ENCODE peak calls at places on chromosomes 6 and 20, in four cellular contexts. N is Peyer's patch, F is neural crest cell, P is glutamatergic neuron. J is an unnamed sample.

GRCh38 chr20:21507275-21508229 is 6.3 kb downstream of the NKX2-2 start:
- DNase-seq in P (no peak), F (no peak), N (no peak), J (no peak)

GRCh38 chr6:88704980-88705379 is 258.4 kb downstream of the RNGTT start:
- DNase-seq in N (no peak), F (no peak), P (no peak), J (no peak)

GRCh38 chr20:12847862-12848261 is 160.9 kb upstream of the SPTLC3 start:
- DNase-seq in N (no peak), F (no peak), P (no peak), J (no peak)

GRCh38 chr6:24284006-24284405 is 73.9 kb downstream of the DCDC2 start:
- DNase-seq in P (no peak), F (no peak), N (no peak), J (no peak)

GRCh38 chr6:25017932-25018581 is 82.3 kb upstream of the RIPOR2 start:
- DNase-seq in P (peak), F (peak), N (no peak), J (peak)

GRCh38 chr6:158863646-158864045 is 44.5 kb upstream of the EZR start:
- DNase-seq in N (no peak), P (no peak), F (no peak), J (no peak)

GRCh38 chr20:2820084-2820895 is 4.1 kb downstream of the TMEM239 start:
- DNase-seq in P (no peak), N (no peak), F (no peak), J (peak)

GRCh38 chr6:66496659-66497058 is 789.6 kb upstream of the EYS start:
- DNase-seq in P (no peak), F (no peak), N (no peak), J (no peak)

GRCh38 chr20:62702886-62703852 is 5.5 kb upstream of the NTSR1 start:
- DNase-seq in N (no peak), P (peak), F (no peak), J (no peak)

GRCh38 chr6:2531426-2532208 is 219.1 kb downstream of the MYLK4 start:
- DNase-seq in P (no peak), F (no peak), N (no peak), J (no peak)

GRCh38 chr20:4041748-4042411 is 26.5 kb upstream of the RNF24 start:
- DNase-seq in F (no peak), N (peak), P (no peak), J (peak)

GRCh38 chr20:6533828-6534388 is 233.6 kb upstream of the BMP2 start:
- DNase-seq in N (no peak), F (no peak), P (no peak), J (no peak)

GRCh38 chr6:21277601-21278043 is 315.9 kb upstream of the SOX4 start:
- DNase-seq in P (no peak), F (no peak), N (no peak), J (no peak)

GRCh38 chr20:59781236-59781635 is 152.2 kb downstream of the SYCP2 start:
- DNase-seq in P (no peak), F (no peak), N (no peak), J (no peak)

GRCh38 chr6:7243188-7243942 is 69.6 kb downstream of the SSR1 start:
- DNase-seq in P (no peak), F (peak), N (no peak), J (peak)

GRCh38 chr6:21468487-21468886 is 125.1 kb upstream of the SOX4 start:
- DNase-seq in F (no peak), N (no peak), P (peak), J (no peak)

GRCh38 chr6:21800948-21801438 is 207.4 kb downstream of the SOX4 start:
- DNase-seq in F (no peak), P (peak), N (no peak), J (no peak)

GRCh38 chr6:115891111-115891669 is 169.5 kb downstream of the FRK start:
- DNase-seq in N (no peak), P (no peak), F (no peak), J (no peak)

GRCh38 chr6:109174911-109175310 is 79.6 kb downstream of the CEP57L1 start:
- DNase-seq in F (no peak), P (no peak), N (no peak), J (no peak)

GRCh38 chr6:44653761-44654218 is 266.3 kb downstream of the CDC5L start:
- DNase-seq in P (no peak), N (no peak), F (no peak), J (no peak)

GRCh38 chr6:19538086-19538485 is 299.1 kb upstream of the ID4 start:
- DNase-seq in F (no peak), P (no peak), N (peak), J (peak)

GRCh38 chr6:142400495-142400894 is 98.7 kb downstream of the ADGRG6 start:
- DNase-seq in N (no peak), P (no peak), F (no peak), J (no peak)

GRCh38 chr6:166955865-166956443 is 396 bp downstream of the RNASET2 start:
- DNase-seq in P (no peak), N (no peak), F (no peak), J (peak)

GRCh38 chr20:45917790-45918141 is 5.8 kb upstream of the PLTP start:
- DNase-seq in F (no peak), P (no peak), N (no peak), J (no peak)

GRCh38 chr20:23224806-23225205 is 125.8 kb upstream of the NXT1 start:
- DNase-seq in N (no peak), F (no peak), P (no peak), J (no peak)

GRCh38 chr6:29679962-29680361 is 990 bp downstream of the ZFP57 start:
- DNase-seq in F (no peak), N (no peak), P (no peak), J (no peak)

GRCh38 chr6:36284359-36284758 is 14.5 kb downstream of the PNPLA1 start:
- DNase-seq in P (no peak), N (no peak), F (no peak), J (no peak)

GRCh38 chr6:36285797-36286196 is 15.9 kb downstream of the PNPLA1 start:
- DNase-seq in N (no peak), P (no peak), F (no peak), J (no peak)

GRCh38 chr6:36283608-36284007 is 13.7 kb downstream of the PNPLA1 start:
- DNase-seq in F (no peak), N (no peak), P (no peak), J (no peak)

GRCh38 chr6:36286858-36287257 is 17.0 kb downstream of the PNPLA1 start:
- DNase-seq in F (no peak), N (no peak), P (no peak), J (no peak)

GRCh38 chr6:36285187-36285612 is 15.3 kb downstream of the PNPLA1 start:
- DNase-seq in P (peak), N (no peak), F (peak), J (no peak)
- TF ChIP-seq CTCF in P (no peak), N (no peak), F (no peak), J (no peak)

GRCh38 chr6:126252154-126252553 is 87.8 kb upstream of the CENPW start:
- DNase-seq in P (no peak), F (no peak), N (no peak), J (no peak)
- TF ChIP-seq CTCF in P (no peak), F (no peak), N (no peak), J (no peak)

DNA sequence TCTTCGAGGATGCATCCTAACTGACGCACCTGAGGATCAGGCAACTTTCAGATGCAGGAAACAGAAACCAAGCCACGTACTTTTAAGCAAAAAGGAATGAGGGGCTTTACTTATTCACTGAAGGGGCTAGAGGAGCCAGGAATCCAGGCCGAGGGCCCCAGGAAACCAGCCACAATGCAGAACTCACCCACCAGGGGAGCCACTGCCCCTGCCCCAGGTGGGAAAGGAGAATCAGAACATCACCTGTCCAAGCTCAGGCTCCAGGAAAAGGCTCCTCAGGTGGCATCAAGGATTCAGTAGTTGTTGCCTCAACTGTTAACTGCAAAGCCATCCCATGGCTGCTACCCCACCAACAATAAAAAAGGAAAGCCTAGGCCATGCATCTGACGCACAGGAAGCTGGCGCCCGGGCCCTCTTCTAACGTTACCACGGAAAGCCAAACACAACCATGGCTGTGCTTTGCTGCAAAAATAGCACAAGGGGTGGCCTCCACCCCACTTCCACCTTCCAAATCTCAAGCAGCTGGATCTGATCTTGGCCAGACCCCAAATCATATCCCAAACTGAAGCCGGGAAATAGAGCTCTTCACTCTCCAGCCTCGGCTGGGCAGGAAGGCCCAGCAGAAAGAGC is 121.0 kb downstream of the PREX1 start:
- DNase-seq in P (no peak), F (no peak), N (peak), J (no peak)
- TF ChIP-seq CTCF in P (no peak), F (no peak), N (no peak), J (no peak)

GRCh38 chr20:49889943-49890650 is 25.2 kb downstream of the SPATA2 start:
- DNase-seq in F (no peak), P (no peak), N (no peak), J (no peak)
- TF ChIP-seq CTCF in F (peak), P (no peak), N (no peak), J (no peak)